ENCODE peak calls at places on chromosomes 12 and 14, in five cellular contexts. One of them, this sample, is unnamed. For H3K4me1, the result is how much of the 10 kb centered on the place peaks cover.

GRCh38 chr12:122449317-122449716 is 26.8 kb upstream of the CLIP1 start:
- DNase-seq in fibroblast of lung: peak
- DNase-seq in kidney: no peak
- DNase-seq in A549: peak
- DNase-seq in IMR-90: peak
- DNase-seq in this sample: peak

GRCh38 chr12:129064201-129064881 is 211.1 kb downstream of the GLT1D1 start:
- DNase-seq in IMR-90: no peak
- DNase-seq in fibroblast of lung: no peak
- DNase-seq in kidney: peak
- DNase-seq in A549: no peak
- DNase-seq in this sample: no peak

GRCh38 chr14:77707355-77707723 is 484 bp downstream of the ALKBH1 start:
- DNase-seq in A549: peak
- DNase-seq in kidney: no peak
- DNase-seq in IMR-90: peak
- DNase-seq in fibroblast of lung: peak
- DNase-seq in this sample: peak

GRCh38 chr12:105761075-105761474 is 377.7 kb downstream of the NUAK1 start:
- DNase-seq in A549: no peak
- DNase-seq in kidney: no peak
- DNase-seq in fibroblast of lung: peak
- DNase-seq in IMR-90: no peak
- DNase-seq in this sample: no peak

GRCh38 chr12:54018608-54018984 is 9.6 kb upstream of the HOXC6 start:
- DNase-seq in kidney: peak
- DNase-seq in IMR-90: no peak
- DNase-seq in A549: no peak
- DNase-seq in fibroblast of lung: no peak
- DNase-seq in this sample: no peak

GRCh38 chr12:113341535-113341934 is 6.6 kb upstream of the SLC8B1 start:
- DNase-seq in fibroblast of lung: no peak
- DNase-seq in A549: no peak
- DNase-seq in IMR-90: no peak
- DNase-seq in kidney: no peak
- DNase-seq in this sample: no peak

GRCh38 chr12:27542628-27543027 is 18.6 kb downstream of the PPFIBP1 start:
- DNase-seq in kidney: no peak
- DNase-seq in fibroblast of lung: peak
- DNase-seq in A549: peak
- DNase-seq in IMR-90: peak
- DNase-seq in this sample: no peak

GRCh38 chr12:2893007-2893406 is 2.3 kb downstream of the TULP3 start:
- DNase-seq in IMR-90: peak
- DNase-seq in A549: peak
- DNase-seq in fibroblast of lung: peak
- DNase-seq in kidney: no peak
- DNase-seq in this sample: no peak

GRCh38 chr14:36757730-36758286 is 96.1 kb downstream of the PAX9 start:
- DNase-seq in IMR-90: no peak
- DNase-seq in A549: no peak
- DNase-seq in kidney: no peak
- DNase-seq in fibroblast of lung: no peak
- DNase-seq in this sample: no peak

GRCh38 chr14:64910847-64911495 is 3.3 kb upstream of the CHURC1 start:
- DNase-seq in IMR-90: peak
- DNase-seq in A549: peak
- DNase-seq in fibroblast of lung: peak
- DNase-seq in kidney: no peak
- DNase-seq in this sample: peak

GRCh38 chr12:24778486-24779304 is 170.2 kb downstream of the BCAT1 start:
- DNase-seq in A549: peak
- DNase-seq in kidney: no peak
- DNase-seq in fibroblast of lung: peak
- DNase-seq in IMR-90: peak
- DNase-seq in this sample: no peak

GRCh38 chr14:87102979-87103378 is 890.0 kb downstream of the GALC start:
- DNase-seq in kidney: no peak
- DNase-seq in A549: no peak
- DNase-seq in fibroblast of lung: peak
- DNase-seq in IMR-90: peak
- DNase-seq in this sample: no peak

GRCh38 chr14:84282618-84283017 is 1247.3 kb upstream of the FLRT2 start:
- DNase-seq in A549: no peak
- DNase-seq in IMR-90: no peak
- DNase-seq in kidney: no peak
- DNase-seq in fibroblast of lung: no peak
- DNase-seq in this sample: no peak

DNA sequence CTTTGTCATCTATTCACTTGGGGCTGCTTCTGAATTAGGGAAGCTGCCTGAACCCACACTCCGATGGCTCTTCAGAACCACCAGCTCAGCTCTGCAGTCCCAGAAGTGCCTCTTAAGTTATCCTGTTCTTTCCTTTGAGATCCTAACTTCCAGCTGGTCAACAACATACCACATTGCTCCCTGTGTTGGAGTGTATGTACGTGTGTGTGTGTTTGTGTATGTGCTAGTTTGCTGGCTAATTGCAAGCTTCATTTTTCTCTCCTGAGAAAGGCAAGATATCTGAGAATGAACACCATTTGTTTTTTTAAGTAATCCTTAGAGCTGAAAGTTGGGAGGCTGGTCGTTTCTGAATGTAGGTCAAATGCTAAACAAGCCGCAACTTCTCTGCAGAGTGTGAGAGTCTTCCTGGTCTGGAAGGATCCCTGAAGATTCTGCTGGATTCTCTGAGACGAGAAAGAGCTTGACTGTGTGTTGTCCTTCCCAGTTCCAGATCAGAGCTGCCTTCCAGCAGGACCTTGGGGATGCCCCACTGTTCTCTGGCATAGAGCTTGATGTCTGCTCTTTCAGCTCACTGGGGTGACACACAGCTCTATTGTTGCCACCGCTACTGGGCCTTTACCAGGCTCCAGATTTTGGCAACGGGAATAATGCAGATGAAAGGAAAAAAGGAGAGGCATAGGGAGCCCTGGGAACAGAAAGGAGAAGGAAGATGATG is 829 bp downstream of the GSG1 start:
- DNase-seq in IMR-90: peak
- DNase-seq in fibroblast of lung: peak
- DNase-seq in A549: no peak
- DNase-seq in kidney: no peak
- DNase-seq in this sample: no peak
- H3K4me1 ChIP-seq in IMR-90: under half
- H3K4me1 ChIP-seq in fibroblast of lung: under half
- H3K4me1 ChIP-seq in A549: under half
- H3K4me1 ChIP-seq in kidney: under half
- H3K4me1 ChIP-seq in this sample: under half

GRCh38 chr14:98906123-98906995 is 365.6 kb downstream of the BCL11B start:
- DNase-seq in fibroblast of lung: peak
- DNase-seq in kidney: no peak
- DNase-seq in IMR-90: no peak
- DNase-seq in A549: peak
- DNase-seq in this sample: peak
- H3K4me1 ChIP-seq in fibroblast of lung: under half
- H3K4me1 ChIP-seq in kidney: under half
- H3K4me1 ChIP-seq in IMR-90: under half
- H3K4me1 ChIP-seq in A549: half or more
- H3K4me1 ChIP-seq in this sample: under half

GRCh38 chr14:96889091-96889490 is 91.9 kb downstream of the VRK1 start:
- DNase-seq in fibroblast of lung: no peak
- DNase-seq in A549: no peak
- DNase-seq in IMR-90: no peak
- DNase-seq in kidney: no peak
- DNase-seq in this sample: no peak
- H3K4me1 ChIP-seq in fibroblast of lung: under half
- H3K4me1 ChIP-seq in A549: under half
- H3K4me1 ChIP-seq in IMR-90: under half
- H3K4me1 ChIP-seq in kidney: under half
- H3K4me1 ChIP-seq in this sample: under half

DNA sequence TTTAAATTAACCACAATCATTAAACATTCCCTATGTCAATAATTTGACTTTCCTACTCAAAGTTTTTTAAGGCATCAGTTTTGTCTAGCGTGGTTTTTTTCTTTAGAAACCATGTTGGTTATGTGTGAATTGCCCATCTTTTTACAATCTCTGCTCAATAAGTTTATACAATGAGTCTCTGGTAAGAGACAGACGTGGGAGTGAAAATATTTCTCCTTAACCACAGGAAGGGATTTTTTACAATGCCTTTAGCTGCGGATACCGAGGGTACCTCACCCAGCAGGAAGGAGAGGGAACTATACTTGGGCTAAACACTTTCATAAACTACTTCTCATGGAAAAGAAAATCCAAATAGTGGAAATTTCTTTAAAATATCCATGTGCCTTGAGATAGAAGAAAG is 191.4 kb upstream of the BCL2L14 start:
- DNase-seq in fibroblast of lung: peak
- DNase-seq in IMR-90: peak
- DNase-seq in kidney: no peak
- DNase-seq in A549: no peak
- DNase-seq in this sample: no peak
- H3K4me1 ChIP-seq in fibroblast of lung: under half
- H3K4me1 ChIP-seq in IMR-90: under half
- H3K4me1 ChIP-seq in kidney: under half
- H3K4me1 ChIP-seq in A549: under half
- H3K4me1 ChIP-seq in this sample: under half

GRCh38 chr12:6921996-6922935 is 5.5 kb upstream of the ATN1 start:
- DNase-seq in A549: no peak
- DNase-seq in fibroblast of lung: no peak
- DNase-seq in kidney: peak
- DNase-seq in IMR-90: no peak
- DNase-seq in this sample: no peak
- H3K4me1 ChIP-seq in A549: under half
- H3K4me1 ChIP-seq in fibroblast of lung: under half
- H3K4me1 ChIP-seq in kidney: under half
- H3K4me1 ChIP-seq in IMR-90: under half
- H3K4me1 ChIP-seq in this sample: under half

DNA sequence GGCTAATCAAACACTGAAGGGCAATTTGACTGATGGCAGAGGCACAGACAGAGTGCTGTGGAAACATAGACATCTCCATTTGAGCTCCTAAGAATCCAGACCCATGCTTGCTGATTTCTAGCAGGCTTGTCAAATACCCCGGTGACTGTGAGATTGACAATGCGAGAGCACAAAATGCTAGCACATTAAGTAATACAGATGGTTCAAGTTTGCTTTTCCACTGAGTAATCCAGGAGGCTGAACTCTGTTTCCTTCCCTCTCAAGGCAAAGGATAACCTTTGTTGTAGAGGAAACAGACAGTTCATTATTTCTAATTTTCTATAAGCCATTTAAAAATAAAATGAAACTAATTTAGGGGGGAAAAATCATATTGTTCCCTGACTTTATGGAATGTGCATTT is 256.5 kb upstream of the CRY1 start:
- DNase-seq in A549: peak
- DNase-seq in kidney: no peak
- DNase-seq in IMR-90: no peak
- DNase-seq in fibroblast of lung: no peak
- DNase-seq in this sample: no peak
- H3K4me1 ChIP-seq in A549: half or more
- H3K4me1 ChIP-seq in kidney: under half
- H3K4me1 ChIP-seq in IMR-90: under half
- H3K4me1 ChIP-seq in fibroblast of lung: under half
- H3K4me1 ChIP-seq in this sample: under half

GRCh38 chr12:89544730-89545184 is 18.9 kb upstream of the POC1B start:
- DNase-seq in fibroblast of lung: peak
- DNase-seq in IMR-90: no peak
- DNase-seq in A549: peak
- DNase-seq in kidney: peak
- DNase-seq in this sample: peak

GRCh38 chr12:89542912-89543592 is 17.2 kb upstream of the POC1B start:
- DNase-seq in fibroblast of lung: peak
- DNase-seq in kidney: no peak
- DNase-seq in A549: peak
- DNase-seq in IMR-90: peak
- DNase-seq in this sample: peak

GRCh38 chr12:89540586-89540985 is 14.7 kb upstream of the POC1B start:
- DNase-seq in IMR-90: no peak
- DNase-seq in A549: no peak
- DNase-seq in kidney: no peak
- DNase-seq in fibroblast of lung: no peak
- DNase-seq in this sample: no peak

GRCh38 chr12:89547116-89547515 is 21.3 kb upstream of the POC1B start:
- DNase-seq in IMR-90: no peak
- DNase-seq in kidney: no peak
- DNase-seq in A549: no peak
- DNase-seq in fibroblast of lung: no peak
- DNase-seq in this sample: no peak

GRCh38 chr12:89544027-89544426 is 18.2 kb upstream of the POC1B start:
- DNase-seq in fibroblast of lung: no peak
- DNase-seq in kidney: no peak
- DNase-seq in A549: no peak
- DNase-seq in IMR-90: no peak
- DNase-seq in this sample: no peak
- H3K4me1 ChIP-seq in fibroblast of lung: under half
- H3K4me1 ChIP-seq in kidney: under half
- H3K4me1 ChIP-seq in A549: under half
- H3K4me1 ChIP-seq in IMR-90: under half
- H3K4me1 ChIP-seq in this sample: under half